ENCODE peak calls at places on chromosomes 1 and 21, in seven cellular contexts. W is breast epithelium, R is astrocyte, L is PC-3, Y is A549, D is bronchial epithelial cell, A is tibial artery. Z is an unnamed sample.

GRCh38 chr1:234915923-234916675 is 212.5 kb downstream of the TOMM20 start:
- DNase-seq in W (no peak), R (no peak), L (no peak), Y (no peak), D (no peak), A (peak; percentile 66), Z (no peak)

GRCh38 chr21:29248124-29248523 is 50.6 kb upstream of the BACH1 start:
- DNase-seq in W (no peak), R (no peak), L (no peak), Y (no peak), D (no peak), A (no peak), Z (no peak)

GRCh38 chr21:38888956-38889605 is 83.4 kb downstream of the ETS2 start:
- DNase-seq in W (no peak), R (peak; percentile 49), L (no peak), Y (no peak), D (no peak), A (no peak), Z (no peak)

GRCh38 chr1:154386643-154387352 is 18.3 kb upstream of the IL6R start:
- DNase-seq in W (no peak), R (no peak), L (no peak), Y (no peak), D (peak; percentile 26), A (no peak), Z (peak; percentile 61)

GRCh38 chr1:16122916-16123315 is 33.0 kb downstream of the EPHA2 start:
- DNase-seq in W (peak; percentile 69), R (peak; percentile 96), L (peak; percentile 50), Y (no peak), D (peak; percentile 97), A (no peak), Z (peak; percentile 7)

GRCh38 chr1:6824665-6825368 is 39.6 kb downstream of the CAMTA1 start:
- DNase-seq in W (no peak), R (no peak), L (no peak), Y (no peak), D (peak; percentile 54), A (no peak), Z (no peak)

GRCh38 chr1:31573261-31573660 is 3.1 kb upstream of the TINAGL1 start:
- DNase-seq in W (peak; percentile 16), R (no peak), L (no peak), Y (no peak), D (no peak), A (peak; percentile 14), Z (no peak)

GRCh38 chr1:147641695-147642592 is 28.4 kb downstream of the ACP6 start:
- DNase-seq in W (no peak), R (peak; percentile 18), L (peak; percentile 78), Y (peak; percentile 60), D (peak; percentile 30), A (peak; percentile 47), Z (no peak)

GRCh38 chr1:219189021-219189824 is 15.5 kb downstream of the LYPLAL1 start:
- DNase-seq in W (no peak), R (peak; percentile 84), L (peak; percentile 78), Y (no peak), D (peak; percentile 60), A (no peak), Z (no peak)

GRCh38 chr21:25215698-25216384 is 391.4 kb downstream of the MRPL39 start:
- DNase-seq in W (no peak), R (no peak), L (no peak), Y (no peak), D (no peak), A (no peak), Z (peak; percentile 47)

GRCh38 chr1:189567890-189568289 is 909.8 kb downstream of the BRINP3 start:
- DNase-seq in W (no peak), R (no peak), L (no peak), Y (no peak), D (no peak), A (no peak), Z (no peak)

GRCh38 chr1:151992345-151993083 is 1.1 kb downstream of the S100A10 start:
- DNase-seq in W (peak; percentile 87), R (peak; percentile 94), L (peak; percentile 100), Y (peak; percentile 98), D (peak; percentile 99), A (peak; percentile 91), Z (no peak)

GRCh38 chr1:198153103-198153502 is 3.7 kb upstream of the NEK7 start:
- DNase-seq in W (peak; percentile 56), R (peak; percentile 99), L (peak; percentile 47), Y (peak; percentile 13), D (no peak), A (peak; percentile 80), Z (no peak)

GRCh38 chr1:23793861-23794731 is 3.2 kb downstream of the LYPLA2 start:
- DNase-seq in W (no peak), R (no peak), L (no peak), Y (no peak), D (no peak), A (no peak), Z (no peak)

GRCh38 chr1:224500802-224501201 is 66.2 kb upstream of the WDR26 start:
- DNase-seq in W (no peak), R (no peak), L (no peak), Y (no peak), D (no peak), A (no peak), Z (no peak)

GRCh38 chr1:115706774-115707425 is 61.6 kb downstream of the CASQ2 start:
- DNase-seq in W (no peak), R (peak; percentile 62), L (peak; percentile 71), Y (peak; percentile 31), D (peak; percentile 50), A (no peak), Z (peak; percentile 27)

GRCh38 chr1:228374711-228375577 is 31.7 kb downstream of the TRIM11 start:
- DNase-seq in W (peak; percentile 59), R (peak; percentile 47), L (no peak), Y (peak; percentile 37), D (no peak), A (peak; percentile 89), Z (no peak)

DNA sequence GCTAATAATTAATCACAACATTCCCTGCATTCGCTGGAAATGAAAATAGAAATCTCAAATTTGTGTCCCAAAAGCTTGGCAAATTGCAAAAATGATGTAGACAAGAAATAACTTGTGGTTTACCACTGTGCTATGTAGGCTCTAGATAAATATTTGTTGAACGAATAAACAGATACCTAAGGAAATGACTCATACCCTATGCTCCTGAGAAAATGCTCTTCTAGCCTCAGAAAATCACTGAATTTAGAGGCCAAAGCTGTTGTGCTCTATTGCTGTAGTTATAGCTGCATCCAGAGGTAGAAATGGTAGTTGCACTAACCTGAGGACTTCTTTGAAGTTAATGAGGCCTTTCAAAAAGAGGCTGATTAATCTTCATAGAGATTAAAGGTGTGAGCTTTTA is 142.0 kb upstream of the ZNHIT6 start:
- DNase-seq in W (no peak), R (peak; percentile 96), L (peak; percentile 96), Y (peak; percentile 90), D (peak; percentile 89), A (no peak), Z (no peak)
- TF ChIP-seq CTCF in W (no peak), R (peak; percentile 38), L (peak; percentile 77), Y (peak; percentile 44), D (no peak), A (no peak), Z (no peak)

DNA sequence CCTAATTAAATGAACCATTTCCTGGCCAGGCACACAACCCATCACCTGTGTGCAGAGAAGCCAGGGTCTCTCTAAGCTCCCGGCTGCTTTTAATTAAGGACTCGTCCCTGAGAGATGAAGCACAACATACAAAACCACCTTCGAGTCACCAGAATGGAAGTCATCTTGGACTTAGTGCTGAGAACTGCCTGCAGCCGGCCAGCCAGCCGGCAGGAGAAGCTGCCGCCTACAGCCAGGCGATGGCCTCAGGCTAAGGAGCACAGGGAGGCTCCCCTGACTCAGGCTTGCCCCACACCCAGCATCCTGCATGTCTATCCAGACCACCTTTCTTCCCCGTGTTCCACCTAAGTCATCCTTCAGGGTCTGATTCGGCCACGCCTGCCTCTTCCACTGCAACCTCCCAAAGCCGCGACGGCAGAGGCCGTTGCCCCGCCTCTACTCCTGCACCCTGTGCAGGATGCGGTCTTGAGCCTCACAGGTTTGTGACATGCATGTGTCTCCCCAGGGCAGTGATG is 83.6 kb downstream of the SLC66A1 start:
- DNase-seq in W (no peak), R (peak; percentile 50), L (peak; percentile 53), Y (no peak), D (peak; percentile 55), A (no peak), Z (no peak)
- TF ChIP-seq CTCF in W (no peak), R (no peak), L (no peak), Y (no peak), D (no peak), A (no peak), Z (no peak)

DNA sequence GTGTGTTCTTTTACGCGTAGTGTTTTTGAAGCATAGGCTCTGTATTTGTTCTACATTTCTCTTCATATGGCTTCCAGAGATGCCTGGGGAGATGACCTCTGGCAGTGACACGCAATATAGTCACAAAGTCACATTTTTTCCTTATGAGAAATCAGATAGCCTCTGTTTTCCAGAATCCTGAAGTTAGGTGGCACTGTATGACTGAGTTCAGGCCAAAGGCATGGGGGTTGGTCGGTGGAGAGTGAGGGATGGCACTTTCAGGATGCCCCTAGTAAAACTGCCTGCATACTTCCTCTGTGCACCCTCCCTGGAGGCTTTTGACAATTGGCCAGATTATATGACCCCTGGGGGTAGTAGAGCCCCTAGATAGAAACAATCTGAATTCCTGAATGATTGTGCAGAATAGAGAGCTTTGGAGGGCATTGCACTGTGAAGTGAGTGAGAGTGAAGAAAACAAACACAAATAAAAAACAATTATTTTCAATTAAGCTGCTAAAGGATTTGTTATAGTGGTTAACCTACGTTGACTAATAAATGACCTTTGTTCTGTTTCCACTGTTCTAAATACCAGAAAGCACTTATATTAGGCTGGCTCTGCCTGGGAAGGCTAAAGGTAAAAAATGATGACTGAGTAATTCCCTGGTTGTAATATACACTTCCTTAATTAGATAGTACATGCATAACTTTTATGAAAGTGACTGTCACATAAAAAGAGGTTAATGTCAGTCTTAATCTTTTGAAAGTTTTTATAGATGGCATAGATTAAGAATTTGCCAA is 1660.8 kb downstream of the PLA2G4A start:
- DNase-seq in W (no peak), R (peak; percentile 29), L (peak; percentile 88), Y (peak; percentile 68), D (no peak), A (no peak), Z (no peak)
- TF ChIP-seq CTCF in W (no peak), R (no peak), L (peak; percentile 45), Y (no peak), D (no peak), A (no peak), Z (no peak)

DNA sequence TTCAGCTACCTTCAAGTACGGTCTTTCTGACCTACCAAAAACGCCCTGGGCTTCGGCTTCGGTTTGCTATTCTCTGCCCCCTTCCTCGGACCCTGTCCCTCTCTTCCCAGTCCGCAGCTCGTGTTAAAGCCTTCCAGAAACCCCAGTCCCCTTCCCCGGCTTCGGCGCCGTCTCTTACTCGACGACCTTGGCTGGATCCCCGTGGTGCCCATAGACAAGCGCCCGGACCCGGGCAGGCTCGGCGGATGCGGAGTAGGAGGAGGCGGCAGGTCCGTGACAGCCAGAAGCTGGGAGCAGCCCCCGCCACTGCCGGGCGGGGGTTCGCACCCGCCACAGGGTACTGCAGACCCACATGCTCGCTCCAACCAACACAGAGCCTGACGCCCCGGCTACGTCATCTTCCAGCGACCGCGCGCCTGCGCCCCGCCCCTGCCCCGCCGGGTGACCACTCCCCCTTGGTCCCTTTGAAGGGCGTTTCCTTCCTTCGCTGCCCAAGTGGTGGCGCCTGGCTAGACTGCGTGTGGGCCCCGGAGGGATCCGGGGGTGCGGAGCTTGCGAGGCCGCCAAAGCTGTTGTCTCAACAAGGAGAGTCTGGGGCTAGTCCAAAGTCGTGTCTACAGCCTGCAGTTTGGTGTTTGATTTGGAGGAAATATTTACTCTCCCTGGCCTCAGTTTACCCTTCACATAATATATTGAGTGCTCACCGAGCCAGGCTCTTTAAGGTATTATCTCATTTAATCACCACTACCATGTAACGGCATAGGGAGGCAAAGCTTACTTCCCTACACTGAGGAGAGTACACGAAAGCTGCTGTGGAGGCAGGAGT is at the start of gene MECR:
- DNase-seq in W (peak; percentile 91), R (peak; percentile 82), L (peak; percentile 92), Y (peak; percentile 91), D (peak; percentile 75), A (peak; percentile 88), Z (peak; percentile 66)
- TF ChIP-seq CTCF in W (no peak), R (no peak), L (peak; percentile 43), Y (peak; percentile 17), D (peak; percentile 30), A (peak; percentile 16), Z (peak; percentile 27)

Z was measured in GM12864.